ENCODE peak calls at places on chromosomes 4 and X, in six cellular contexts. O, C, X, L, R and H are unnamed samples. For H3K27me3, the result is how much of the 10 kb centered on the place peaks cover.

GRCh38 chr4:39205000-39205399 is 22.7 kb downstream of the WDR19 start:
- DNase-seq in O (no peak), X (peak), L (no peak), C (peak), R (no peak), H (no peak)

GRCh38 chr4:36461344-36461743 is 179.9 kb downstream of the DTHD1 start:
- DNase-seq in X (peak), R (peak), C (no peak), O (no peak), L (no peak), H (no peak)

GRCh38 chr4:149555146-149555545 is 260.5 kb downstream of the IQCM start:
- DNase-seq in R (no peak), L (no peak), O (no peak), C (peak), X (peak), H (no peak)

GRCh38 chrX:24494544-24495113 is 29.5 kb downstream of the PDK3 start:
- DNase-seq in R (peak), C (peak), L (no peak), X (peak), O (no peak), H (no peak)

GRCh38 chr4:8912089-8912455 is 40.4 kb upstream of the HMX1 start:
- DNase-seq in L (no peak), O (no peak), X (no peak), C (no peak), R (peak), H (no peak)

GRCh38 chrX:153817291-153817690 is 13.1 kb downstream of the PDZD4 start:
- DNase-seq in L (no peak), X (no peak), C (no peak), O (no peak), R (no peak), H (no peak)

GRCh38 chrX:17744896-17745523 is 7.7 kb downstream of the SCML1 start:
- DNase-seq in R (no peak), C (no peak), O (no peak), L (no peak), X (no peak), H (no peak)

GRCh38 chrX:30786374-30786773 is 102.7 kb downstream of the TAB3 start:
- DNase-seq in X (no peak), R (no peak), O (no peak), L (no peak), C (no peak), H (no peak)

GRCh38 chrX:122552291-122552800 is 631.7 kb upstream of the GRIA3 start:
- DNase-seq in R (no peak), X (peak), C (peak), L (no peak), O (no peak), H (no peak)

GRCh38 chr4:99052902-99053301 is 35.7 kb downstream of the ADH5 start:
- DNase-seq in C (no peak), R (no peak), X (no peak), L (no peak), O (no peak), H (no peak)

GRCh38 chr4:101198741-101199339 is 148.5 kb downstream of the PPP3CA start:
- DNase-seq in X (no peak), C (no peak), R (no peak), L (no peak), O (no peak), H (no peak)

GRCh38 chrX:8988456-8988855 is 45.5 kb downstream of the FAM9B start:
- DNase-seq in O (no peak), L (peak), C (peak), R (peak), X (peak), H (no peak)

GRCh38 chr4:1332686-1333085 is 14.3 kb upstream of the UVSSA start:
- DNase-seq in C (no peak), R (no peak), O (no peak), L (no peak), X (no peak), H (peak)

GRCh38 chrX:96684339-96685204 is at the start of gene DIAPH2:
- DNase-seq in X (peak), L (peak), C (peak), R (peak), O (peak), H (peak)

GRCh38 chrX:46662188-46662587 is 88.6 kb downstream of the CHST7 start:
- DNase-seq in R (no peak), L (no peak), C (no peak), X (no peak), O (no peak), H (no peak)

DNA sequence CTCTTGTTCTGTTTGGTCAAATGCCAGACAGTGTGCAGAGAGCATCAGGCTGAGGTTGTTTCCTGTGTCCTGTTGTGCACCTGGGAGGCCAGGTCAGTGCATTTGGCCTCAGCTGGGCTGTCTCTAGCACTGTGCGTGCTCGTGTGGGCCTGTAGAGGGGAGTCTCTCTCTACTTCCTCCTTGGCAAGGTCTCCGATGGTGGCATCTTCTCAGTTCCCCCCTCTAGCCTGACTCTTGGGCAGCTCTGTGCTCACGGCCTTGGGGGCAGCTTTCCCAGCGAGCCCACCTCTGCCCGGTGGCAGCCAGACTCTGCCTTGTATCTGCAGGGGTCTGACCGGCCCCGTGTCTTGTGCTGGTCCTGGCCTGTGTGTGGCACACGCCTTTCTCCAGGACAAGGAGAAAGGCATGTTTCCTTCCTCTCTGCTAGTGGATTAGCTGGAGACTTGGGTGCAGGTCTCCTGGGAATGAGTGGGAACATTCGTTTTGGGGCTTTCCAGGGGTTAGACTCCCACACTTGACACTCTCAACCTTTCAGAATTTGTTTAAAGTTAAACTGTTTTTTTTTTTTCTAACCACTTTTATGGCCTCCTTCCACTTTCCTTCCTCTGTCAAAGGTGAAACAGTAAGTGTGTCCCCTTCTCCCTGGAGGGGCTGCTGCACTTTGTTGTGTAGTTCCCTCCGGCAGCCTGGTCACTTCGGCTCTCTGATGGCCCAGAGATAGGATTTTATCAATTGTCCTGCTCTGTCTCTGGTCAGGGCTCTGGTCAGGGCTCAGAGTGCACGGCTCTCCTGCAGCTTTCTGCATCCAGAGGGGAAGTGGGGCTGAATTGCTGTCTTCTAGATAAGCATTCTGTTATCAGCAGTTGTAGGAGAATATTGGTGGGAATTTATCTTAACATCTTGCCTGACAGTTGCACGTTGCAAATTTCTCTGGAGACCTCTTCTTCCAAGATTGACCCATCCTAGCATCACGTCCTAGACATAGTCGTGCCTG is 62.5 kb downstream of the FAM193A start:
- DNase-seq in L (no peak), C (no peak), R (no peak), O (no peak), X (no peak), H (peak)
- TF ChIP-seq CTCF in L (no peak), C (no peak), R (no peak), O (peak), X (no peak), H (no peak)

GRCh38 chr4:11898796-11899195 is 470.1 kb upstream of the HS3ST1 start:
- DNase-seq in R (no peak), L (no peak), X (no peak), O (no peak), C (no peak), H (no peak)

GRCh38 chr4:11904991-11905760 is 476.5 kb upstream of the HS3ST1 start:
- DNase-seq in C (no peak), O (no peak), X (no peak), L (no peak), R (no peak), H (no peak)

GRCh38 chr4:11904117-11904535 is 475.4 kb upstream of the HS3ST1 start:
- DNase-seq in L (peak), C (peak), X (peak), O (peak), R (no peak), H (peak)

GRCh38 chr4:11894976-11895375 is 466.3 kb upstream of the HS3ST1 start:
- DNase-seq in C (no peak), L (no peak), X (no peak), R (no peak), O (no peak), H (no peak)

GRCh38 chr4:11900277-11900676 is 471.6 kb upstream of the HS3ST1 start:
- DNase-seq in C (no peak), L (no peak), R (no peak), X (no peak), O (no peak), H (no peak)
- H3K27me3 ChIP-seq in C (under half), L (under half), R (under half), X (under half), O (under half), H (under half)

GRCh38 chrX:14630724-14631123 is 101.4 kb downstream of the GLRA2 start:
- DNase-seq in C (no peak), X (no peak), O (no peak), R (no peak), L (no peak), H (no peak)
- TF ChIP-seq CTCF in C (no peak), X (no peak), O (peak), R (no peak), L (no peak), H (no peak)

GRCh38 chrX:53813663-53814440 is 127.3 kb upstream of the HUWE1 start:
- DNase-seq in L (no peak), X (no peak), R (no peak), C (no peak), O (no peak), H (no peak)

GRCh38 chrX:53817548-53817947 is 131.0 kb upstream of the HUWE1 start:
- DNase-seq in L (no peak), C (no peak), O (no peak), R (no peak), X (no peak), H (no peak)
- H3K27me3 ChIP-seq in L (under half), C (under half), O (under half), R (under half), X (under half), H (under half)

DNA sequence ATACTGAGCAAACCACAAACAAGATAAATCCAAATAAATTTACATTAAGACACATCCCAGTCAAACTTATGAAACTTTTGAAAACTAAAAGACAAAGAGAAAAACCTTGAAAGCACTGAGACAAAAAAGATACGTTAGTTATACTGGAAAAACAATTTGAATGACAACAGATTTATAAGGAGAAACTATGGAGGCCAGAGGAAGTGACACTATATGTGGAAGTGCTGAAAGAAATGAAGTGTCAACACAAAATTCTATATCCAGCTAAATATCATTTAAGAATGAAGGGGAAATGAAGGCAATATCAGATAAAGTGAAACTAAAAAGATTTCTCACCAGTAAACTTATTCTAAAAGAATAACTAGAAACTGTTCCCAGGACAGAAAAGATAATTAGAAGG is 283.7 kb downstream of the RAPGEF2 start:
- DNase-seq in C (no peak), O (no peak), L (no peak), X (no peak), R (no peak), H (no peak)
- TF ChIP-seq CTCF in C (no peak), O (no peak), L (no peak), X (no peak), R (no peak), H (no peak)

DNA sequence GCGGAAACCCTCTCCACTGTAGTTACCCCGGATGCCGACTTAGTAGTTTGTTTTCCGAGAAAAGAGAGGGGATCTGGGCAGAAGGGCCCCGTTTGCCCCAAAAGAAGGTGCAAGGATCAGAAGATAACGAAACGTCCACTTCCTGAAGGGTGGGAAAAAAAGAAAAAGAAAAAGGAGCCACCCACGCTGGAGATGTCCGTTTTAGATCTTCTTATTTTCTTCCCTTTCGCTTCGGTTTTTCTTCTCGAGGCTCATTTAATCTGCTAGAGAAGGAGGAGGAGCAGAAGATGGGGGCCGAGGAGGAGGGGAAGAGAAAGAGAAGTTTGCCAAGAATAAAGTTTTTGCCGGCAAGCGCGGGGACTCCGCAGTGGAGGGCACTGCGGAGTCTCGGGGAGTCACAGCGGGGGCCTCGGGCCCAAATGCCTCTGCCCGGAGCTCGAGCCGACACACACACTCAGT is 490 bp downstream of the LEF1 start:
- DNase-seq in L (no peak), X (peak), R (no peak), O (no peak), C (peak), H (no peak)
- H3K27me3 ChIP-seq in L (half or more), X (under half), R (half or more), O (under half), C (half or more), H (half or more)

GRCh38 chrX:13483773-13484172 is 85.6 kb upstream of the EGFL6 start:
- DNase-seq in R (no peak), L (no peak), O (no peak), X (no peak), C (no peak), H (no peak)
- TF ChIP-seq CTCF in R (no peak), L (no peak), O (no peak), X (no peak), C (no peak), H (no peak)

DNA sequence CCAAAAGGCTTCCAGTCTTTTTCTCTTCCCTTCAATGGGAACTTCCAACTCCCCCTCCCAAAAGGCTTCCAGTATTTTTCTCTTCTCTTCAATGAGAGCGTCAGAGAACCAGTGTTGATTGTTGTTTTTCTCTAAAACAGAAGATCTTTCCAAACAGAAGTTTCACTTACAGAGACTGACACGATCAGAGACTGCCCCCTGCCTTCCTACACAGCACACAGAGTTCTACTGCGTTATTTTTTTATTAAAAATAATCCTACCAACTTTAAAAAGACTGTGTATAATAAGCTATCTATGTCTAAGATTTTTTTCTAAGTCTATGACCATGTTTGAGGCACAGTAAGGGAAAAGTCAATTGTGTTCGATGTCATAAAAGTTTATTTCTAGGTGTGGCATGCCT is 3.5 kb upstream of the HTR2C start:
- DNase-seq in O (no peak), C (no peak), R (peak), L (no peak), X (no peak), H (no peak)
- H3K27me3 ChIP-seq in O (under half), C (under half), R (half or more), L (half or more), X (under half), H (under half)

GRCh38 chr4:188783160-188783559 is 643.9 kb downstream of the TRIML1 start:
- DNase-seq in L (no peak), C (no peak), R (no peak), X (no peak), O (no peak), H (no peak)
- TF ChIP-seq CTCF in L (no peak), C (no peak), R (no peak), X (no peak), O (no peak), H (no peak)

GRCh38 chrX:134374294-134374693 is 85.7 kb upstream of the HPRT1 start:
- DNase-seq in C (peak), X (peak), R (no peak), O (no peak), L (no peak), H (no peak)

GRCh38 chrX:134368140-134368539 is 91.8 kb upstream of the HPRT1 start:
- DNase-seq in O (no peak), L (no peak), R (no peak), C (no peak), X (no peak), H (no peak)

GRCh38 chrX:134373736-134374135 is 86.2 kb upstream of the HPRT1 start:
- DNase-seq in O (no peak), L (no peak), R (no peak), X (no peak), C (no peak), H (no peak)

GRCh38 chrX:134369576-134369975 is 90.4 kb upstream of the HPRT1 start:
- DNase-seq in X (no peak), C (no peak), L (no peak), R (no peak), O (no peak), H (no peak)

DNA sequence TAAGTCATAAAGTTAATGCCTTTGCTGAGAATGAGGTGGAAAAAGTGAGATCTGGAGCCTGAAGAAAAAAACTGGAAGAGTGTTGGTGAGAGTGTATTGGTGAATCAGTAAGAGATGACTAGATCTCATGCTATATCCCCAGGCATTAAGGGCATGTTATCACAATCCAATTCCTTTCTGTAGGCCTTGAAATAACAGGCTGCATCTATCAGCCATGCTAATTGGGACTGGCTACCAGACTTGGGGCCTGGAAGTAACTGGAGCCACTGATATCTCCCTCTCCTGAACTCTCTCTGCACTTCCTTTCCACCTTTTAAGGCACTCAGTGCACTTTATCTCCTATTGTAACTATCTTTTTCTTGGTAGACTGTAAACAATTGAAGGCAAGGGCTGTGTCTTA is 88.8 kb upstream of the HPRT1 start:
- DNase-seq in R (no peak), L (no peak), X (no peak), O (no peak), C (no peak), H (no peak)
- H3K27me3 ChIP-seq in R (under half), L (under half), X (under half), O (under half), C (under half), H (under half)